ENCODE peak calls at places on chromosomes 13 and 19, in seven cellular contexts. U is neural progenitor cell, P is HCT116, R is PC-3, T is GM23338, I is hepatocyte, S is SK-N-SH. C is an unnamed sample.

GRCh38 chr13:49645451-49645850 is 17.1 kb downstream of the ARL11 start:
- DNase-seq in U (no peak), P (no peak), R (no peak), T (no peak), I (no peak), S (no peak), C (no peak)

GRCh38 chr19:52778811-52779210 is 7.8 kb downstream of the ZNF600 start:
- DNase-seq in U (no peak), P (no peak), R (no peak), T (no peak), I (no peak), S (no peak), C (peak; percentile 8)

GRCh38 chr13:76164290-76164689 is 528.2 kb downstream of the LMO7 start:
- DNase-seq in U (no peak), P (no peak), R (no peak), T (no peak), I (no peak), S (no peak), C (no peak)

GRCh38 chr19:37361994-37362393 is 8.9 kb upstream of the ZNF527 start:
- DNase-seq in U (no peak), P (no peak), R (no peak), T (no peak), I (no peak), S (no peak), C (peak; percentile 43)

GRCh38 chr13:46383383-46383782 is 3.7 kb downstream of the RUBCNL start:
- DNase-seq in U (no peak), P (no peak), R (no peak), T (no peak), I (no peak), S (no peak), C (no peak)

GRCh38 chr13:74204606-74205312 is 70.6 kb upstream of the KLF12 start:
- DNase-seq in U (no peak), P (no peak), R (no peak), T (no peak), I (no peak), S (no peak), C (peak; percentile 50)

GRCh38 chr19:31232871-31233270 is 116.4 kb downstream of the TSHZ3 start:
- DNase-seq in U (no peak), P (no peak), R (peak; percentile 10), T (no peak), I (no peak), S (no peak), C (peak; percentile 95)

GRCh38 chr13:65149687-65150086 is 2080.4 kb downstream of the PCDH9 start:
- DNase-seq in U (no peak), P (no peak), R (no peak), T (peak; percentile 2), I (no peak), S (no peak), C (no peak)

GRCh38 chr13:110338441-110339101 is 31.5 kb downstream of the COL4A2 start:
- DNase-seq in U (peak; percentile 70), P (no peak), R (no peak), T (no peak), I (no peak), S (no peak), C (peak; percentile 41)

GRCh38 chr13:57352114-57352513 is 185.1 kb downstream of the PRR20E start:
- DNase-seq in U (no peak), P (no peak), R (no peak), T (no peak), I (no peak), S (no peak), C (no peak)

GRCh38 chr13:110132178-110132975 is 174.6 kb downstream of the COL4A1 start:
- DNase-seq in U (no peak), P (no peak), R (no peak), T (no peak), I (no peak), S (peak; percentile 49), C (peak; percentile 55)

GRCh38 chr13:50241479-50241878 is 226.2 kb downstream of the KCNRG start:
- DNase-seq in U (no peak), P (no peak), R (peak; percentile 34), T (no peak), I (no peak), S (no peak), C (no peak)

GRCh38 chr19:2575734-2576481 is 100.0 kb downstream of the GADD45B start:
- DNase-seq in U (no peak), P (no peak), R (no peak), T (no peak), I (peak; percentile 68), S (peak; percentile 53), C (peak; percentile 97)

GRCh38 chr13:103539265-103539664 is 473.0 kb upstream of the SLC10A2 start:
- DNase-seq in U (peak; percentile 78), P (no peak), R (no peak), T (peak; percentile 26), I (peak; percentile 21), S (peak; percentile 45), C (no peak)

GRCh38 chr13:48038763-48039162 is 1.2 kb downstream of the NUDT15 start:
- DNase-seq in U (peak; percentile 5), P (no peak), R (peak; percentile 3), T (peak; percentile 18), I (no peak), S (peak; percentile 3), C (peak; percentile 6)

GRCh38 chr13:61900033-61900432 is 484.4 kb upstream of the PCDH20 start:
- DNase-seq in U (no peak), P (no peak), R (no peak), T (peak; percentile 53), I (no peak), S (no peak), C (no peak)

GRCh38 chr13:44660050-44660449 is 83.9 kb upstream of the TSC22D1 start:
- DNase-seq in U (no peak), P (no peak), R (no peak), T (no peak), I (no peak), S (no peak), C (peak; percentile 36)

GRCh38 chr13:50152224-50152623 is 137.0 kb downstream of the KCNRG start:
- DNase-seq in U (no peak), P (no peak), R (no peak), T (no peak), I (no peak), S (no peak), C (no peak)

DNA sequence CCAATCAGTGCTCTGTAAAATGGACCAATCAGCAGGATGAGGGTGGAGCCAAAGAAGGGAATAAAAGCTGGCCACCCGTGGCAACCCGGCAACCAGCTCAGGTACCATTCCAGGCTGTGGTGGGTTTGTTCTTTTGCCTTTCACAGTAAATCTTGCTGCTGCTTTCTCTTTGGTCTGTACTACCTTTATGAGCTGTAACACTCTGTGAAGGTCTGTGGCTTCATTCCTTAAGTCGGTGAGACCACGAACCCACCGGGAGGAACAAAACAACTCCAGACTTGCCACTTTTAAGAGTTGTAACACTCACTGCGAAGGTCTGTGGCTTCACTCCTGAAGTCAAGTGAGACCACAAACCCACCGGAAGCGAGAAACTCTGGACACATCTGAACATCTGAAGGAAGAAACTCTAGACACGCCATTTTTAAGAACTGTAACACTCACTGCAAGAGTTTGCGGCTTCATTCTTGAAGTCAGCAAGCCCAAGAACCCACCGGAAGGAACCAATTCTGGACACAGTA is 16.5 kb upstream of the SPACA6 start:
- DNase-seq in U (no peak), P (no peak), R (no peak), T (no peak), I (no peak), S (no peak), C (no peak)
- TF ChIP-seq EZH2phosphoT487 in U (no peak), P (no peak), R (no peak), T (no peak), I (no peak), S (no peak), C (no peak)

GRCh38 chr19:18610556-18611326 is 1.9 kb upstream of the TMEM59L start:
- DNase-seq in U (peak; percentile 70), P (no peak), R (no peak), T (peak; percentile 74), I (no peak), S (peak; percentile 43), C (no peak)
- H3K27me3 ChIP-seq in U (peaks cover 98% of the 10 kb centered on the region), P (peaks cover 33% of the 10 kb centered on the region), R (peaks cover 81% of the 10 kb centered on the region), T (peaks cover 97% of the 10 kb centered on the region), I (peaks cover 90% of the 10 kb centered on the region), S (peaks cover 60% of the 10 kb centered on the region), C (peaks cover 85% of the 10 kb centered on the region)

GRCh38 chr19:8396563-8397203 is 6.5 kb downstream of the RAB11B start:
- DNase-seq in U (peak; percentile 67), P (no peak), R (peak; percentile 72), T (peak; percentile 86), I (peak; percentile 64), S (peak; percentile 86), C (peak; percentile 77)

GRCh38 chr19:8397291-8397690 is 7.1 kb downstream of the RAB11B start:
- DNase-seq in U (no peak), P (no peak), R (no peak), T (no peak), I (no peak), S (peak; percentile 27), C (no peak)

GRCh38 chr19:8397746-8398721 is 7.9 kb downstream of the RAB11B start:
- DNase-seq in U (no peak), P (no peak), R (no peak), T (no peak), I (no peak), S (peak; percentile 24), C (no peak)

GRCh38 chr19:8401981-8402411 is 11.1 kb upstream of the MARCHF2 start:
- DNase-seq in U (no peak), P (no peak), R (no peak), T (no peak), I (no peak), S (no peak), C (no peak)

DNA sequence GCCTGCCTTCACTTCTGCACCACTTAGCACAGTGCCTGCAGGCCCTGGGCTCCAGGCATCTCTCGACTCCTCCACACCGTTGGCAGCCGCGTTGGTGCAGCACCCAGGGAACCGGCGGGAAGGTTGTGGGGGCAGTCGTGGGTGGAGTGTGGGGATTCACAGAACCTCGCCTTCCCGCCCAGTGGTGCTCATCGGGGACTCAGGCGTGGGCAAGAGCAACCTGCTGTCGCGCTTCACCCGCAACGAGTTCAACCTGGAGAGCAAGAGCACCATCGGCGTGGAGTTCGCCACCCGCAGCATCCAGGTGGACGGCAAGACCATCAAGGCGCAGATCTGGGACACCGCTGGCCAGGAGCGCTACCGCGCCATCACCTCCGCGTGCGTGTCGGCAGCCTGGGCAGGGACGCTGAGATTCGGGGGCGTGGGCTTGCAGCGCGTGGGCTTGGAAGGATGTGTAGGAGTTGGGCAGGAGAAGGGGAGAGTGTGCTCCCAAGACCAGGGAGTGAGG is 9.6 kb downstream of the RAB11B start:
- DNase-seq in U (no peak), P (no peak), R (no peak), T (no peak), I (no peak), S (no peak), C (no peak)
- H3K4me3 ChIP-seq in U (no peak overlapping the region), P (no peak overlapping the region), R (no peak overlapping the region), T (no peak overlapping the region), I (no peak overlapping the region), S (no peak overlapping the region), C (no peak overlapping the region)

DNA sequence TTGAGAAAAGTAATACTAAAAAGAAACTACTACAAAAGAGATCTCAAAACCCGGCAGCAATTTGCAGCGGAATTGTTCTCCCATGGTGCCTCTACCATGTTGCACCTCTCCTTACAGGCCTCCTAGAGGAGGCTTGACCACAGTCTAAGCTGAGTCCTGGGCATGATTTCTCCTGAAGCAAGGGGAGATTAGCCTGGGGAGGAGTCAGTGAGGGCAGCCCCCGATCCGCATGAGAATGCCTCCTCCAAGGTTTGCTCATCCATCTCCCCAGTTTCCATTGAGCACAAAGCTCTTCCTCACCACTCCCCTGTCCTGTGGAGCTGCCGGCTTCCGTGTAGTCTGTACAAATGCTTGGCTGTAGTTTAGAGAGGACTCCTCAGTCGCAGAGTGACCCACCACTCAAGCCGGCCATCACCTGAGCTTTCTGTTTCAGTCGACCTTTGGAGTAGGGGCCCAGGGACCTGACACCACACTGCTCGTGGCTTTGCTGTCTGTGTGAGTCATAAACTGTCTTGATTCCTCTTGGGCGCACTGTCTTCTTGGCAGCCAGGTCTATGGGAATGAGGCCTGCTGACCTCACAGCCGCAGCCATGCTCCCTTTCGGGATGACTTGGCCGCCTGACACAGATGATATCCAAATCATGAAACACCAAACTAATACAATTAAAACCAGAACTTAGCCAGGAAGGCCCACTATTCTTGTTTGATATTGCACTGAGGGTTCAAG is 72.3 kb downstream of the C1QTNF9 start:
- DNase-seq in U (peak; percentile 9), P (no peak), R (peak; percentile 5), T (peak; percentile 35), I (no peak), S (no peak), C (peak; percentile 79)
- TF ChIP-seq EZH2phosphoT487 in U (no peak), P (no peak), R (no peak), T (no peak), I (no peak), S (no peak), C (no peak)